ENCODE peak calls at places on chromosomes 13 and 19, in nine cellular contexts. F is DND-41; V is breast epithelium; K is vagina; T is PC-3; I is CD8-positive, alpha-beta T cell; W is lung; J is heart left ventricle; R is adrenal gland. M is an unnamed sample. For H3K4me1 and H3K9me3, the result is how much of the 10 kb centered on the place peaks cover.

GRCh38 chr13:23350009-23350408 is 83.5 kb downstream of the SACS start:
- DNase-seq in F (no peak), V (no peak), K (no peak), T (no peak), I (no peak), W (no peak), J (no peak), R (no peak), M (no peak)

GRCh38 chr13:26950968-26951367 is 190.4 kb upstream of the GPR12 start:
- DNase-seq in F (no peak), V (no peak), K (no peak), T (no peak), I (no peak), W (no peak), J (no peak), R (no peak), M (no peak)

GRCh38 chr13:45953082-45953481 is 99.5 kb downstream of the ZC3H13 start:
- DNase-seq in F (no peak), V (no peak), K (no peak), T (no peak), I (no peak), W (no peak), J (no peak), R (no peak), M (no peak)

GRCh38 chr13:109344552-109345157 is 441.7 kb downstream of the IRS2 start:
- DNase-seq in F (no peak), V (no peak), K (no peak), T (peak), I (no peak), W (no peak), J (no peak), R (no peak), M (no peak)

GRCh38 chr19:51808333-51808986 is 13.5 kb downstream of the FPR3 start:
- DNase-seq in F (no peak), V (no peak), K (no peak), T (peak), I (no peak), W (no peak), J (no peak), R (no peak), M (no peak)

GRCh38 chr13:77827350-77827749 is 91.3 kb downstream of the EDNRB start:
- DNase-seq in F (no peak), V (no peak), K (no peak), T (no peak), I (no peak), W (no peak), J (no peak), R (peak), M (no peak)

GRCh38 chr13:98976941-98977340 is 923 bp downstream of the DOCK9 start:
- DNase-seq in F (no peak), V (no peak), K (no peak), T (no peak), I (no peak), W (no peak), J (no peak), R (no peak), M (no peak)

GRCh38 chr13:100106005-100106404 is 17.1 kb downstream of the PCCA start:
- DNase-seq in F (no peak), V (no peak), K (no peak), T (no peak), I (no peak), W (no peak), J (no peak), R (no peak), M (no peak)

GRCh38 chr13:98052412-98052811 is 90.5 kb upstream of the FARP1 start:
- DNase-seq in F (no peak), V (no peak), K (no peak), T (no peak), I (no peak), W (no peak), J (no peak), R (no peak), M (no peak)

GRCh38 chr13:75726313-75726712 is 90.2 kb downstream of the LMO7 start:
- DNase-seq in F (no peak), V (no peak), K (no peak), T (no peak), I (no peak), W (no peak), J (no peak), R (no peak), M (no peak)

GRCh38 chr19:27966390-27966816 is 1246.5 kb downstream of the UQCRFS1 start:
- DNase-seq in F (no peak), V (no peak), K (no peak), T (peak), I (no peak), W (no peak), J (no peak), R (no peak), M (no peak)

GRCh38 chr13:101941095-101941777 is 460.6 kb downstream of the FGF14 start:
- DNase-seq in F (no peak), V (no peak), K (no peak), T (peak), I (no peak), W (no peak), J (no peak), R (no peak), M (no peak)

GRCh38 chr19:51094696-51095279 is 12.1 kb upstream of the KLK14 start:
- DNase-seq in F (peak), V (no peak), K (no peak), T (peak), I (peak), W (no peak), J (no peak), R (no peak), M (peak)

GRCh38 chr13:23183292-23183691 is 2.5 kb downstream of the SGCG start:
- DNase-seq in F (no peak), V (no peak), K (no peak), T (no peak), I (no peak), W (no peak), J (no peak), R (no peak), M (no peak)

GRCh38 chr13:43786472-43786765 is 353 bp downstream of the ENOX1 start:
- DNase-seq in F (no peak), V (no peak), K (no peak), T (no peak), I (no peak), W (no peak), J (no peak), R (no peak), M (peak)

GRCh38 chr13:47603365-47603764 is 397.7 kb downstream of the SUCLA2 start:
- DNase-seq in F (no peak), V (no peak), K (no peak), T (no peak), I (no peak), W (no peak), J (no peak), R (no peak), M (no peak)

GRCh38 chr13:51643114-51643881 is 59.0 kb downstream of the WDFY2 start:
- DNase-seq in F (no peak), V (no peak), K (no peak), T (peak), I (no peak), W (no peak), J (no peak), R (no peak), M (no peak)

GRCh38 chr19:39140594-39140993 is 15.0 kb downstream of the PAK4 start:
- DNase-seq in F (no peak), V (no peak), K (no peak), T (no peak), I (no peak), W (no peak), J (no peak), R (no peak), M (no peak)

GRCh38 chr19:29622191-29623070 is 16.3 kb downstream of the POP4 start:
- DNase-seq in F (peak), V (no peak), K (no peak), T (peak), I (peak), W (no peak), J (peak), R (no peak), M (no peak)

GRCh38 chr13:46667687-46668281 is 114.8 kb downstream of the LRCH1 start:
- DNase-seq in F (no peak), V (no peak), K (no peak), T (no peak), I (no peak), W (no peak), J (no peak), R (no peak), M (no peak)

GRCh38 chr19:2668188-2668763 is 34.2 kb downstream of the GNG7 start:
- DNase-seq in F (no peak), V (no peak), K (no peak), T (no peak), I (no peak), W (no peak), J (no peak), R (no peak), M (no peak)

GRCh38 chr19:40688294-40688693 is 2.2 kb downstream of the NUMBL start:
- DNase-seq in F (no peak), V (no peak), K (no peak), T (no peak), I (no peak), W (no peak), J (no peak), R (no peak), M (no peak)

GRCh38 chr19:40686882-40687524 is 3.4 kb downstream of the NUMBL start:
- DNase-seq in F (no peak), V (no peak), K (no peak), T (no peak), I (no peak), W (no peak), J (peak), R (no peak), M (no peak)

GRCh38 chr19:40689339-40690049 is 957 bp downstream of the NUMBL start:
- DNase-seq in F (peak), V (no peak), K (no peak), T (peak), I (peak), W (no peak), J (peak), R (no peak), M (no peak)

GRCh38 chr19:40688987-40689338 is 1.5 kb downstream of the NUMBL start:
- DNase-seq in F (no peak), V (no peak), K (no peak), T (no peak), I (no peak), W (no peak), J (peak), R (no peak), M (no peak)

DNA sequence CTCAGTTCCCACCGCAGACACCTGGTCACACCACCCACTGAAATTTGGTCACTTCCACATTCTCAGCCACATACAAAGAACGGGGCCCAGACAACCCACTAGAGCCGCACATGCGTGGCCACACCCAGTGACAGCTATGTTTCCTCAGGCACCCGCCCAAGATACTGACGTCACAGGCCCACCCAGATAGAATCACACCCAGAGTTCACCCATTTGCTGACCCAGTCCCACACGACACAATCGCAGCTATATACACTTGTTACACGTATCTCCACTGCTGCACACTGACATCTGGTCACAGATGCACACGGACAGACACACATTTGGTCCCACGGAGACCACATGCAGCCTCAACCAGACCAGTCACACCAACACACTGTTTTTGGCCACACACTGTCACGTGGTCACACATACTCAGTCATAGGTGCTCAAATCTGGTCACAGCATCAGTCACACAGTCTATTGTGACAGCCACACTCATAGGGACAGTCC is 2.9 kb downstream of the NUMBL start:
- DNase-seq in F (no peak), V (no peak), K (peak), T (no peak), I (no peak), W (peak), J (peak), R (peak), M (no peak)
- H3K4me1 ChIP-seq in F (under half), V (under half), K (under half), T (under half), I (under half), W (under half), J (under half), R (under half), M (under half)

DNA sequence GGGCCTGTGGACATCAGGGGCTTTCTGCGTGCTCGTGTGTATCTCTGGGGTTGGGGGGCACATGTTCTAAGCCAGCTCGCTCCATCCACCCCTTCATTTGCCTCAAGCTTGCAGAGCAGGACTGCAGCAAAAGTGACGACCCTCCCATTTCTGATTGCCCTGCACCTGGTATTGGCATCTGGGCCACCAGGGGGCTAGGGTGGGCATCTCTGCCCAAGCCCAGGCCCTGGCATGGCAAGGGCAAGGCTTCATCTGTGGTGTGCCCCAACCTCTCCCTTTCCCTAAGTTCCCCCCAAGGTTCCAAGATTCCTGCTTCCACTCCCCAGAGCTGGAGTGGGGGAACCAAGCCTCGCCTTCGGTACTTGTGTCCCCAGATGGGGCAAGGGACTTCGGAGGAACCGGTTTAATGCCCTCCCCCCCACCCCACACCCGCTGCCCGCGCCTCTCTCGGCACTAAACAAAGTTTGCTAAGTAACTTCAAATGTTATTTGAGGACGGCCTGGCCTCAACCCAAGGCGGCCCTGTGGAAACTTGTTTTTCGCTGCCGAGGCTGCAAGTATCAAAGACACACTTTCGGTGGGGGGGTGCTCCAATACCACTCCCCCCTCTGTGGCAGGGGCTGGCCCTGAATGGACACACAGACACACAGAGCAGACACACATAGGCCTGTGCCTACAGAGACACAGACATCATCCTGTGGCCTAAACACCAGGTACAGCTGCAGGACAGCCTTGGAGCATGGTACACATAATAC is 12.2 kb downstream of the NFIX start:
- DNase-seq in F (no peak), V (peak), K (no peak), T (no peak), I (no peak), W (peak), J (peak), R (no peak), M (peak)
- H3K27ac ChIP-seq in F (no peak), V (peak), K (peak), T (no peak), I (no peak), W (peak), J (peak), R (no peak), M (no peak)

GRCh38 chr19:58055483-58055874 is 3.6 kb upstream of the ZNF135 start:
- DNase-seq in F (no peak), V (no peak), K (no peak), T (no peak), I (no peak), W (no peak), J (no peak), R (no peak), M (no peak)
- H3K9me3 ChIP-seq in F (under half), V (under half), K (under half), T (half or more), I (under half), W (half or more), J (under half), R (under half), M (under half)

GRCh38 chr19:4712771-4713170 is 10.9 kb downstream of the DPP9 start:
- DNase-seq in F (no peak), V (no peak), K (no peak), T (no peak), I (no peak), W (no peak), J (no peak), R (no peak), M (peak)
- H3K4me1 ChIP-seq in F (under half), V (under half), K (under half), T (under half), I (under half), W (under half), J (under half), R (under half), M (under half)

GRCh38 chr19:41426116-41426841 is 895 bp downstream of the B3GNT8 start:
- DNase-seq in F (no peak), V (no peak), K (no peak), T (no peak), I (no peak), W (no peak), J (peak), R (no peak), M (peak)
- H3K27ac ChIP-seq in F (no peak), V (peak), K (peak), T (no peak), I (no peak), W (peak), J (peak), R (peak), M (peak)

GRCh38 chr19:10044390-10044789 is 31.1 kb downstream of the RDH8 start:
- DNase-seq in F (no peak), V (no peak), K (no peak), T (no peak), I (no peak), W (no peak), J (no peak), R (no peak), M (no peak)
- H3K9me3 ChIP-seq in F (under half), V (under half), K (under half), T (under half), I (under half), W (under half), J (under half), R (under half), M (under half)

DNA sequence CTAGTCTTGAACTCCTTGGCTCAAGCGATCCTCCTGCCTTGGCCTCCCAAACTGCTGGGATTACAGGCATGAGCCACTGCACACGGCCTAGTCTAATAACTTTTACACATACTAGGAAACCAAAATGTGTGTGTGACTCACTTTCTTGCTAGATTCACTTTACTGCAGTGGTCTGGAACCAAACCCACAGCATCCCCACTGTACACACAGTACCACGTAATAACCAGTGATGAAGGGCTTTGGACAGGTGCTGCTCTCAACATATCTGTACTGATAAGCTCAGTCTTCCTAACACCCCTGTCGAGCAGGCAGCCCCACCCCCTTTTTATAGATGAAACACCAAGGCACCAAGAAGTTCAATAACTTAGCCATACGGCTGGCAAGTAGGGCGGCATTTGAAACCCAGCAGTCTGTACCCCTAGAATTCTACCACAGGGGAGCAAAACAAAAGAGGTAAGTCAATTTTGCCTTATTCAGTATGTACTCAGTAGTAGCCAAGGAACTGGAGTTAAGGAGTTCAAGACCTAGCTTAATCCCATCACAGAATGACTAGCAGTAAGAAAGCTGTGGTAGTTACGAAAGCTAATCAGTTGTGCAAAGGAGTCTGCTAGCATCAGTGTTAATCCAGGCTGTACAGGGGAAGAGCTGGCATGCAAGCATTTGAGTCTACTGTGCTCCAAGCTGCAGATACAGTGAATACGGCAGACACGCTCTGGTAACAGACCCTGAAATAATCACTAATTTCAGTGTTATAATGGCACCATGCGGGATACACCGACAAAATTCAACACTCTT is 4.9 kb downstream of the DNMT1 start:
- DNase-seq in F (no peak), V (no peak), K (no peak), T (no peak), I (no peak), W (no peak), J (no peak), R (no peak), M (no peak)
- H3K4me1 ChIP-seq in F (under half), V (under half), K (under half), T (under half), I (under half), W (under half), J (under half), R (under half), M (under half)

GRCh38 chr13:113661506-113661905 is 3.5 kb upstream of the ATP4B start:
- DNase-seq in F (no peak), V (no peak), K (no peak), T (no peak), I (no peak), W (no peak), J (no peak), R (no peak), M (no peak)
- H3K27ac ChIP-seq in F (no peak), V (no peak), K (no peak), T (no peak), I (no peak), W (no peak), J (no peak), R (no peak), M (no peak)